ENCODE peak calls at places on chromosomes 7 and 10, in seven cellular contexts. A, B, U, I, E, G and K are unnamed samples.

GRCh38 chr7:139950881-139951525 is 111.7 kb downstream of the PARP12 start:
- DNase-seq in A (no peak), B (no peak), U (no peak), I (no peak), E (no peak), G (no peak), K (no peak)

GRCh38 chr10:24706479-24707118 is 17.1 kb downstream of the ARHGAP21 start:
- DNase-seq in A (peak), B (no peak), U (no peak), I (no peak), E (no peak), G (peak), K (no peak)

GRCh38 chr10:14074062-14074884 is 256.5 kb downstream of the FRMD4A start:
- DNase-seq in A (peak), B (no peak), U (peak), I (no peak), E (peak), G (peak), K (no peak)

GRCh38 chr10:125662616-125663015 is 20.3 kb downstream of the TEX36 start:
- DNase-seq in A (no peak), B (no peak), U (no peak), I (peak), E (no peak), G (no peak), K (no peak)

GRCh38 chr10:88835095-88835909 is 16.3 kb downstream of the ANKRD22 start:
- DNase-seq in A (peak), B (peak), U (peak), I (peak), E (peak), G (no peak), K (peak)

GRCh38 chr7:17939670-17940301 is 508 bp downstream of the SNX13 start:
- DNase-seq in A (peak), B (no peak), U (peak), I (no peak), E (peak), G (no peak), K (no peak)

GRCh38 chr7:157674715-157675426 is 338.1 kb downstream of the DNAJB6 start:
- DNase-seq in A (no peak), B (no peak), U (no peak), I (peak), E (no peak), G (no peak), K (no peak)

GRCh38 chr7:380724-381210 is 90.8 kb downstream of the FOXL3 start:
- DNase-seq in A (no peak), B (no peak), U (peak), I (peak), E (no peak), G (no peak), K (no peak)

GRCh38 chr10:62613429-62613828 is 191.1 kb upstream of the ADO start:
- DNase-seq in A (no peak), B (no peak), U (no peak), I (no peak), E (no peak), G (no peak), K (no peak)

GRCh38 chr10:131899116-131899690 is 1.6 kb upstream of the PPP2R2D start:
- DNase-seq in A (no peak), B (no peak), U (no peak), I (no peak), E (no peak), G (no peak), K (no peak)

GRCh38 chr7:903921-904755 is 27.8 kb downstream of the GET4 start:
- DNase-seq in A (no peak), B (no peak), U (no peak), I (no peak), E (no peak), G (no peak), K (no peak)

GRCh38 chr10:95415631-95416031 is 124.8 kb upstream of the PDLIM1 start:
- DNase-seq in A (no peak), B (no peak), U (no peak), I (no peak), E (peak), G (no peak), K (no peak)

GRCh38 chr7:122886357-122887081 is at the start of gene CADPS2:
- DNase-seq in A (peak), B (peak), U (peak), I (peak), E (peak), G (no peak), K (no peak)
- TF ChIP-seq CTCF in A (peak), B (no peak), U (peak), I (peak), E (no peak), G (peak), K (peak)

GRCh38 chr7:55144333-55144954 is 125.6 kb downstream of the EGFR start:
- DNase-seq in A (no peak), B (peak), U (no peak), I (peak), E (no peak), G (no peak), K (no peak)
- TF ChIP-seq CTCF in A (no peak), B (peak), U (no peak), I (peak), E (no peak), G (peak), K (peak)

GRCh38 chr10:1301138-1301537 is 245.0 kb downstream of the WDR37 start:
- DNase-seq in A (no peak), B (no peak), U (no peak), I (no peak), E (no peak), G (no peak), K (no peak)
- TF ChIP-seq CTCF in A (no peak), B (no peak), U (no peak), I (no peak), E (no peak), G (no peak), K (peak)

DNA sequence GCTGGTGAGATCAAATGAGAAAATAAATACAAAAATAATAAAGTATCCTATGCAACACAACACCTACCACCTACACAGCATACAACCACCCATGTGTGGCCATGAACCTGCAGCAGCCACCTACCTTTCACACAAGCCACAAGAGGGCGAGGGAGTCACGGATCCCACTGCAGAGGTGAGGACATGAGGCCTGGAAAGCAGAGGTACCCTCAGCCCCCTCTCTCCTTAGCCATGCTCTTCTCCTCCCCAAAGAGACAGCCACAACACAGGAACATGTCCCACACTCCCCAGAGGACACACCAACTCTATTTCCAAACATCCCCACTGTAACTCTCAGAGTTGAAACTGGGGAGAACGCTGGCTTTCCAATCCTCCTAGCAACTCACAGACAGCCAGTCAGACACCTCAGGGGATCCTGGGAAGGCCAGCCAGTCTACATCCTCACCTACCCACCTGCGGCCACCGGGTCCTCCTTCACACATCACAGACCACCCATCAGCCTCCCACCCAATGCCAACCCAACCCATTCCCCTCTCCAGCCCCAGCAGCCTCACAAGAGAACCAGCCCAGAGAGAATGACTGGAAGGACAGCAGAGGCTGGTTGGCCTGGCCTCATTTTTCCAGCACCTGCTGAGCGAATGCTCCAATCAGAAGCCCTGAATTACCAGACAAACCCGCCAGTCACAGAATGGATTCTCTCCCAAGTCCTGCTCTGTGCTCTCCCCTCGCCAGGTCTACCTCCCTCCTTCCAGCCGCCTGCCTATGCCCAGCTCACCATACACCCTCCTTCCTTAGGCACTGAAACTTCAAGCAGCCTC is 18.4 kb downstream of the DLG5 start:
- DNase-seq in A (no peak), B (peak), U (no peak), I (peak), E (no peak), G (no peak), K (no peak)
- TF ChIP-seq CTCF in A (no peak), B (no peak), U (no peak), I (peak), E (no peak), G (peak), K (no peak)

GRCh38 chr7:30476401-30477145 is 2.0 kb downstream of the NOD1 start:
- DNase-seq in A (no peak), B (no peak), U (no peak), I (no peak), E (no peak), G (no peak), K (peak)
- TF ChIP-seq CTCF in A (no peak), B (no peak), U (no peak), I (no peak), E (no peak), G (no peak), K (no peak)

GRCh38 chr10:69383485-69384089 is 33.1 kb downstream of the TACR2 start:
- DNase-seq in A (no peak), B (no peak), U (no peak), I (peak), E (peak), G (peak), K (no peak)
- TF ChIP-seq CTCF in A (no peak), B (no peak), U (no peak), I (no peak), E (no peak), G (peak), K (peak)

GRCh38 chr10:5603091-5603847 is 63.1 kb downstream of the ASB13 start:
- DNase-seq in A (no peak), B (no peak), U (no peak), I (no peak), E (no peak), G (no peak), K (no peak)
- TF ChIP-seq CTCF in A (no peak), B (no peak), U (no peak), I (no peak), E (no peak), G (no peak), K (no peak)

DNA sequence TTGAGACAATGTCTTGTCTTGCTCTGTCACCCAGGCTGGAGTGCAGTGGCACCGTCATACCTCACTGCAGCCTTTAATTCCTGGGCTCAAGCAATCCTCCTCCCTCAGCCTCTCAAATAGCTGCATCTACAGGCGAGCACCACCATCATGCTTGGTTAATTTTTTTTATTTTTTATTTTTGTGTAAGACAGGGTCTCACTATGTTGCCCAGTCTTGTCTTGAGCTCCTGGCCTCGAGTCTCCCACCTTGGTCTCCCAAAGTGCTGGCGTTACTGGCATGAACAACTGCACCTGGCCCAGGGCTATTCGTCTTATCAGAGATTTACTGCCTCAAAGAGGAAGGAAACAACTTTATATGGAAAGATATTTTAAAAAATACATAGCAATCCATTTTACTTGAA is 102.8 kb upstream of the NUPR2 start:
- DNase-seq in A (no peak), B (no peak), U (no peak), I (no peak), E (no peak), G (no peak), K (peak)
- TF ChIP-seq CTCF in A (no peak), B (no peak), U (no peak), I (no peak), E (no peak), G (no peak), K (no peak)